ENCODE peak calls at places on chromosome 2, in eight cellular contexts. R, G, O, P, U, X, M and E are unnamed samples.

GRCh38 chr2:119316066-119316465 is 50.6 kb downstream of the C2orf76 start:
- DNase-seq in R (no peak), M (no peak), O (no peak), U (no peak), G (no peak), P (no peak), X (no peak), E (no peak)

GRCh38 chr2:237315881-237316225 is 98.1 kb downstream of the COL6A3 start:
- DNase-seq in U (no peak), G (no peak), M (no peak), R (no peak), O (no peak), X (no peak), P (no peak), E (no peak)

GRCh38 chr2:140696449-140696848 is 1434.4 kb downstream of the LRP1B start:
- DNase-seq in U (no peak), O (no peak), R (no peak), G (no peak), P (peak; percentile 24), M (no peak), X (no peak), E (no peak)

GRCh38 chr2:142180820-142181533 is 50.2 kb upstream of the LRP1B start:
- DNase-seq in P (peak; percentile 1), M (no peak), U (no peak), X (no peak), O (no peak), R (no peak), G (peak; percentile 3), E (no peak)

GRCh38 chr2:150601280-150602038 is 114.0 kb upstream of the RND3 start:
- DNase-seq in O (no peak), G (no peak), X (no peak), U (no peak), P (no peak), M (no peak), R (no peak), E (peak; percentile 66)

GRCh38 chr2:26298638-26299393 is 47.1 kb upstream of the SELENOI start:
- DNase-seq in G (no peak), O (no peak), M (peak; percentile 18), U (peak; percentile 26), P (no peak), X (no peak), R (no peak), E (no peak)

GRCh38 chr2:2870106-2870505 is 507.5 kb downstream of the EIPR1 start:
- DNase-seq in M (no peak), X (no peak), O (no peak), R (no peak), G (no peak), U (no peak), P (no peak), E (no peak)

GRCh38 chr2:219997341-219997851 is 370.0 kb downstream of the SLC4A3 start:
- DNase-seq in M (peak; percentile 14), R (no peak), O (no peak), P (no peak), U (no peak), G (peak; percentile 25), X (peak; percentile 6), E (no peak)

GRCh38 chr2:25743132-25743830 is 69.9 kb upstream of the DTNB start:
- DNase-seq in M (no peak), O (no peak), U (peak; percentile 15), G (no peak), R (no peak), X (no peak), P (no peak), E (no peak)

GRCh38 chr2:63300835-63301234 is 250.2 kb downstream of the OTX1 start:
- DNase-seq in M (no peak), O (no peak), P (no peak), R (no peak), U (no peak), G (no peak), X (no peak), E (no peak)

GRCh38 chr2:12701786-12702660 is 14.7 kb upstream of the TRIB2 start:
- DNase-seq in M (no peak), U (no peak), P (no peak), R (no peak), O (no peak), X (no peak), G (no peak), E (no peak)

GRCh38 chr2:225055714-225056113 is 13.4 kb upstream of the DOCK10 start:
- DNase-seq in M (no peak), U (no peak), O (no peak), R (no peak), X (no peak), P (no peak), G (no peak), E (no peak)

GRCh38 chr2:218002792-218003191 is at the start of gene TNS1:
- DNase-seq in O (no peak), P (no peak), U (no peak), M (no peak), R (no peak), X (no peak), G (no peak), E (no peak)

GRCh38 chr2:101360229-101360628 is 27.1 kb downstream of the CREG2 start:
- DNase-seq in P (no peak), R (no peak), U (no peak), X (no peak), G (peak; percentile 49), O (no peak), M (no peak), E (no peak)

GRCh38 chr2:7835693-7836680 is 845.9 kb upstream of the ID2 start:
- DNase-seq in X (no peak), U (peak; percentile 5), P (peak; percentile 41), G (no peak), O (no peak), M (no peak), R (no peak), E (no peak)

GRCh38 chr2:169824373-169825333 is at the start of gene METTL5:
- DNase-seq in G (peak; percentile 85), X (peak; percentile 83), U (peak; percentile 79), R (peak; percentile 34), O (no peak), M (peak; percentile 82), P (peak; percentile 84), E (no peak)

GRCh38 chr2:214261683-214262082 is 149.2 kb upstream of the VWC2L start:
- DNase-seq in X (no peak), G (peak; percentile 2), P (no peak), U (no peak), O (no peak), M (no peak), R (no peak), E (peak; percentile 3)

GRCh38 chr2:12510070-12510469 is 206.7 kb upstream of the TRIB2 start:
- DNase-seq in R (no peak), U (no peak), X (no peak), G (no peak), O (no peak), P (no peak), M (no peak), E (no peak)

GRCh38 chr2:120244656-120245519 is 7.8 kb upstream of the RALB start:
- DNase-seq in P (no peak), G (no peak), U (no peak), X (no peak), O (no peak), R (no peak), M (no peak), E (no peak)

GRCh38 chr2:190267302-190267701 is 52.3 kb downstream of the HIBCH start:
- DNase-seq in G (peak; percentile 18), P (no peak), X (no peak), R (peak; percentile 50), M (no peak), O (no peak), U (no peak), E (peak; percentile 31)

GRCh38 chr2:135563793-135564192 is 32.5 kb downstream of the R3HDM1 start:
- DNase-seq in U (no peak), G (no peak), P (no peak), M (no peak), R (no peak), X (no peak), O (no peak), E (no peak)

GRCh38 chr2:23620841-23621341 is 235.9 kb downstream of the KLHL29 start:
- DNase-seq in O (no peak), R (no peak), U (no peak), X (peak; percentile 74), M (no peak), G (no peak), P (no peak), E (no peak)

GRCh38 chr2:240013343-240013742 is 11.8 kb downstream of the NDUFA10 start:
- DNase-seq in P (no peak), R (no peak), X (no peak), G (no peak), M (no peak), O (no peak), U (no peak), E (no peak)